ENCODE peak calls at places on chromosomes 5 and 9, in seven cellular contexts. Z, M, N, P, R, J and A are unnamed samples.
A peak's percentile ranks its signal among the peaks of the same experiment; 100 is the strongest.

GRCh38 chr9:98118640-98119601 is at the start of gene TRIM14:
- DNase-seq in Z (peak; percentile 59), M (peak; percentile 80), N (peak; percentile 53), P (peak; percentile 55), R (peak; percentile 69), J (peak; percentile 84), A (peak; percentile 84)

GRCh38 chr9:98796364-98797101 is at the start of gene ANKS6:
- DNase-seq in Z (peak; percentile 82), M (peak; percentile 83), N (no peak), P (peak; percentile 65), R (peak; percentile 87), J (peak; percentile 94), A (peak; percentile 90)

GRCh38 chr5:137822158-137822764 is 45.4 kb upstream of the MYOT start:
- DNase-seq in Z (peak; percentile 18), M (peak; percentile 63), N (peak; percentile 39), P (peak; percentile 18), R (no peak), J (peak; percentile 60), A (peak; percentile 83)

GRCh38 chr9:133943781-133944745 is 48.1 kb downstream of the VAV2 start:
- DNase-seq in Z (peak; percentile 49), M (no peak), N (no peak), P (peak; percentile 26), R (no peak), J (no peak), A (no peak)

GRCh38 chr5:84436866-84437265 is 52.2 kb upstream of the EDIL3 start:
- DNase-seq in Z (no peak), M (no peak), N (no peak), P (peak; percentile 66), R (no peak), J (no peak), A (no peak)

GRCh38 chr9:6673326-6674025 is 27.9 kb upstream of the GLDC start:
- DNase-seq in Z (no peak), M (no peak), N (no peak), P (no peak), R (no peak), J (no peak), A (no peak)

GRCh38 chr9:35651964-35652828 is 1.5 kb upstream of the SIT1 start:
- DNase-seq in Z (no peak), M (no peak), N (no peak), P (peak; percentile 72), R (peak; percentile 60), J (peak; percentile 65), A (no peak)

GRCh38 chr5:141850183-141850768 is 27.9 kb downstream of the PCDH1 start:
- DNase-seq in Z (no peak), M (no peak), N (no peak), P (peak; percentile 17), R (no peak), J (peak; percentile 48), A (no peak)

GRCh38 chr5:10559883-10560282 is 4.0 kb upstream of the ANKRD33B start:
- DNase-seq in Z (no peak), M (no peak), N (no peak), P (no peak), R (no peak), J (no peak), A (no peak)

GRCh38 chr9:90870646-90871326 is 69.2 kb downstream of the SYK start:
- DNase-seq in Z (peak; percentile 69), M (no peak), N (no peak), P (peak; percentile 44), R (peak; percentile 32), J (peak; percentile 56), A (peak; percentile 62)

GRCh38 chr5:107670028-107670926 is 460 bp downstream of the EFNA5 start:
- DNase-seq in Z (no peak), M (peak; percentile 54), N (no peak), P (peak; percentile 2), R (peak; percentile 32), J (peak; percentile 56), A (peak; percentile 71)

GRCh38 chr9:113654605-113655193 is 191.2 kb downstream of the RGS3 start:
- DNase-seq in Z (no peak), M (no peak), N (no peak), P (no peak), R (no peak), J (no peak), A (no peak)

GRCh38 chr5:153863941-153864340 is 174.8 kb downstream of the FAM114A2 start:
- DNase-seq in Z (no peak), M (no peak), N (no peak), P (no peak), R (no peak), J (no peak), A (no peak)

GRCh38 chr9:86009133-86009532 is 68.2 kb downstream of the NAA35 start:
- DNase-seq in Z (no peak), M (no peak), N (no peak), P (no peak), R (no peak), J (no peak), A (no peak)

GRCh38 chr5:38208782-38209378 is 49.5 kb upstream of the EGFLAM start:
- DNase-seq in Z (peak; percentile 16), M (peak; percentile 58), N (no peak), P (peak; percentile 31), R (peak; percentile 32), J (peak; percentile 70), A (peak; percentile 80)

GRCh38 chr5:139704748-139705147 is 56.6 kb downstream of the CXXC5 start:
- DNase-seq in Z (no peak), M (no peak), N (no peak), P (no peak), R (no peak), J (no peak), A (no peak)

GRCh38 chr5:111233050-111233370 is 8.8 kb downstream of the CAMK4 start:
- DNase-seq in Z (no peak), M (no peak), N (no peak), P (no peak), R (no peak), J (no peak), A (no peak)

GRCh38 chr5:74182603-74183002 is 457.9 kb downstream of the ENC1 start:
- DNase-seq in Z (no peak), M (no peak), N (no peak), P (no peak), R (no peak), J (no peak), A (no peak)

GRCh38 chr5:36164461-36164860 is 12.6 kb downstream of the SKP2 start:
- DNase-seq in Z (no peak), M (no peak), N (no peak), P (no peak), R (no peak), J (no peak), A (no peak)
- H3K4me2 ChIP-seq in Z (no peak overlapping the region), M (no peak overlapping the region), N (no peak overlapping the region), P (no peak overlapping the region), R (no peak overlapping the region), J (no peak overlapping the region), A (no peak overlapping the region)

GRCh38 chr5:58106754-58107410 is 353.0 kb downstream of the PLK2 start:
- DNase-seq in Z (no peak), M (no peak), N (no peak), P (peak; percentile 8), R (no peak), J (no peak), A (no peak)
- H2AFZ ChIP-seq in Z (no peak overlapping the region), M (no peak overlapping the region), N (no peak overlapping the region), P (no peak overlapping the region), R (no peak overlapping the region), J (no peak overlapping the region), A (peak overlapping the region; percentile 23)

GRCh38 chr5:149829954-149830353 is 99.8 kb downstream of the PPARGC1B start:
- DNase-seq in Z (peak; percentile 37), M (no peak), N (no peak), P (no peak), R (no peak), J (no peak), A (peak; percentile 48)
- TF ChIP-seq CTCF in Z (peak; percentile 55), M (peak; percentile 55), N (no peak), P (peak; percentile 11), R (peak; percentile 22), J (no peak), A (peak; percentile 41)

DNA sequence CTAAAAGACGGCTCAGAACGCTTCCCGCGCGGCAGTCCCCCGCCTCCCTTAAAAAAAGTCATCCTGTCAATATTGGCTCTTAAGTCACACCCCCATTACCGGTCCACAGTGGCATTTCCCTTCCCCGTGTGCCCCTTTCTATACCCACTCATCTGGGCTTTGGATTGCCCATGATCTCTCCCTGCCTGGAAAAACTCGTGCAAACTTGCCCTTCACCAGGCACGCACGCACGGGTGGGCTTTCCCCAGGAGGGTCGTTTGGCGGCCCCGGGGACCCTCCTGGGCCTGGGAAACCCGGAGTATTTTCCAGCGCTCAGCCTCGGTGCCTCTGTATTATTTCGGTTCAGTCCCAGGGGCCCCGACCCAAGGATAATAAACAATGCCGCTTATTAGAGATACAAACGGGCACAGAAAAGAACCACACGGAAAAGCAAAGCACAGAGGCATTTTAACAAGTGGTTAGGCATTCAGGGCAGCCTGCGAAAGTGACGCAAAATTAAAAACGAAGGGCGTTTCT is 35.9 kb upstream of the NFIB start:
- DNase-seq in Z (no peak), M (no peak), N (no peak), P (no peak), R (no peak), J (no peak), A (no peak)
- H3K4me2 ChIP-seq in Z (no peak overlapping the region), M (peak overlapping the region; percentile 53), N (peak overlapping the region; percentile 95), P (no peak overlapping the region), R (no peak overlapping the region), J (peak overlapping the region; percentile 93), A (peak overlapping the region; percentile 100)

DNA sequence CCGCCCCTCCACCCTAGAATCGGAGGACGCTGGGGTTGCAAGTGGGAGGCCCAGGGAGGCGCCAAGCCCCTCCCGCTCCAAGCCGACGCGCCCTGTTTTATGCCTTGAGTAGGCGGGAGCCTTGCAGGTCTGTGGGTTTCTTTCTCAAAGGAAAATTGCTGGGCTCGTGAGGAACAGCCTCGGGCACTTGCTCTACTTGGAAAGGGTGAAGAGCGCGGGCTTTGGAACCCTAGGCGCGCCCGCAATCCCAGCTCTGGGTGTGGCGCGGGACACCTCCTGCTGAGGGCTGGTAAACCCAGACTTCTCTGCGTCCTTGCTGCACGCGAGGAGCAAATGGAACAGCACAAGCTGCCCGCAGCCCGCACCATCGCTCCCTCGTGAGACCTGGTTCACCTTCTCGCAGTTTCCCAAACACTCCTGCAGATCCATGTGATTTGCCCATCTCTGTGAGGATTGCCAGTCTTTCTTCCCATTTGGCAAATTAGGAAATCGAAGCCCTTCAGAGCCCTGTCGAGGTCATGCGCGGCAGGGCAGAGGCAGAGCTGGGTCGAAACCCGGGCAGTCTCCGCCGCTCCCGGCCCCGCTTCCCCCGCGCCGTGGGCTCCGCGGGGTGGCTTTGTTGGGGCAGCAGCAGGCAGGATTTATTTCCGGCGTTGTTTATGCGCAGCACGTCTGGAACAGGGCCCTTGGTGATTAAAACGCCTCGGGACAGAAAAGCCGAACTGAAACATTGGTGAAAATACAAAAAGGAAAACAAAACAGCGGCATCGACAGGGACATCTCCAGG is 98.4 kb upstream of the CPLX2 start:
- DNase-seq in Z (no peak), M (peak; percentile 41), N (no peak), P (no peak), R (no peak), J (no peak), A (peak; percentile 60)
- H2AFZ ChIP-seq in Z (no peak overlapping the region), M (no peak overlapping the region), N (peak overlapping the region; percentile 28), P (no peak overlapping the region), R (no peak overlapping the region), J (no peak overlapping the region), A (peak overlapping the region; percentile 99)